ENCODE peak calls at places on chromosomes 2 and 18, in four cellular contexts. One of them, this sample, is unnamed.
A peak's percentile ranks its signal among the peaks of the same experiment; 100 is the strongest.

GRCh38 chr18:31538837-31539236 is 40.9 kb downstream of the DSG2 start:
- DNase-seq in GM12865: no peak
- DNase-seq in left ventricle myocardium inferior: no peak
- DNase-seq in progenitor cell of endocrine pancreas: no peak
- DNase-seq in this sample: no peak

GRCh38 chr2:216149741-216150140 is 40.6 kb downstream of the XRCC5 start:
- DNase-seq in GM12865: no peak
- DNase-seq in left ventricle myocardium inferior: no peak
- DNase-seq in progenitor cell of endocrine pancreas: no peak
- DNase-seq in this sample: no peak

GRCh38 chr2:61177727-61178549 is 15.9 kb downstream of the C2orf74 start:
- DNase-seq in GM12865: peak; percentile 57
- DNase-seq in left ventricle myocardium inferior: peak; percentile 30
- DNase-seq in progenitor cell of endocrine pancreas: no peak
- DNase-seq in this sample: peak; percentile 41

GRCh38 chr2:28465148-28465885 is 30.5 kb upstream of the PLB1 start:
- DNase-seq in GM12865: no peak
- DNase-seq in left ventricle myocardium inferior: no peak
- DNase-seq in progenitor cell of endocrine pancreas: no peak
- DNase-seq in this sample: no peak

GRCh38 chr18:23453657-23454011 is 547 bp downstream of the RIOK3 start:
- DNase-seq in GM12865: peak; percentile 29
- DNase-seq in left ventricle myocardium inferior: no peak
- DNase-seq in progenitor cell of endocrine pancreas: no peak
- DNase-seq in this sample: no peak

GRCh38 chr2:238939074-238939473 is 91.2 kb downstream of the TWIST2 start:
- DNase-seq in GM12865: no peak
- DNase-seq in left ventricle myocardium inferior: peak; percentile 36
- DNase-seq in progenitor cell of endocrine pancreas: no peak
- DNase-seq in this sample: no peak

GRCh38 chr2:216066255-216066654 is 15.4 kb downstream of the PECR start:
- DNase-seq in GM12865: no peak
- DNase-seq in left ventricle myocardium inferior: no peak
- DNase-seq in progenitor cell of endocrine pancreas: no peak
- DNase-seq in this sample: no peak

GRCh38 chr2:178943745-178944144 is 106.2 kb downstream of the CCDC141 start:
- DNase-seq in GM12865: no peak
- DNase-seq in left ventricle myocardium inferior: no peak
- DNase-seq in progenitor cell of endocrine pancreas: no peak
- DNase-seq in this sample: no peak

GRCh38 chr2:240997141-240997855 is 1.1 kb upstream of the SNED1 start:
- DNase-seq in GM12865: no peak
- DNase-seq in left ventricle myocardium inferior: peak; percentile 22
- DNase-seq in progenitor cell of endocrine pancreas: peak; percentile 3
- DNase-seq in this sample: peak; percentile 74

GRCh38 chr18:12657048-12657848 is 659 bp downstream of the SPIRE1 start:
- DNase-seq in GM12865: peak; percentile 40
- DNase-seq in left ventricle myocardium inferior: peak; percentile 58
- DNase-seq in progenitor cell of endocrine pancreas: peak; percentile 24
- DNase-seq in this sample: peak; percentile 47

GRCh38 chr18:35836932-35837331 is 135.5 kb upstream of the RMP24 start:
- DNase-seq in GM12865: no peak
- DNase-seq in left ventricle myocardium inferior: no peak
- DNase-seq in progenitor cell of endocrine pancreas: no peak
- DNase-seq in this sample: no peak

GRCh38 chr2:73063909-73064875 is 7.3 kb downstream of the SFXN5 start:
- DNase-seq in GM12865: no peak
- DNase-seq in left ventricle myocardium inferior: no peak
- DNase-seq in progenitor cell of endocrine pancreas: no peak
- DNase-seq in this sample: no peak

GRCh38 chr2:79935771-79936657 is 368.5 kb downstream of the LRRTM1 start:
- DNase-seq in GM12865: peak; percentile 55
- DNase-seq in left ventricle myocardium inferior: peak; percentile 14
- DNase-seq in progenitor cell of endocrine pancreas: peak; percentile 16
- DNase-seq in this sample: peak; percentile 54

GRCh38 chr2:59301466-59302402 is 1060.6 kb upstream of the FANCL start:
- DNase-seq in GM12865: peak; percentile 45
- DNase-seq in left ventricle myocardium inferior: no peak
- DNase-seq in progenitor cell of endocrine pancreas: peak; percentile 18
- DNase-seq in this sample: peak; percentile 44

GRCh38 chr2:127165539-127165935 is 54.6 kb downstream of the CYP27C1 start:
- DNase-seq in GM12865: no peak
- DNase-seq in left ventricle myocardium inferior: no peak
- DNase-seq in progenitor cell of endocrine pancreas: no peak
- DNase-seq in this sample: no peak

GRCh38 chr2:160430001-160430344 is 63.6 kb downstream of the RBMS1 start:
- DNase-seq in GM12865: no peak
- DNase-seq in left ventricle myocardium inferior: no peak
- DNase-seq in progenitor cell of endocrine pancreas: no peak
- DNase-seq in this sample: no peak

GRCh38 chr2:160429248-160430000 is 64.2 kb downstream of the RBMS1 start:
- DNase-seq in GM12865: peak; percentile 56
- DNase-seq in left ventricle myocardium inferior: no peak
- DNase-seq in progenitor cell of endocrine pancreas: no peak
- DNase-seq in this sample: no peak

GRCh38 chr2:160426604-160427003 is 67.0 kb downstream of the RBMS1 start:
- DNase-seq in GM12865: no peak
- DNase-seq in left ventricle myocardium inferior: no peak
- DNase-seq in progenitor cell of endocrine pancreas: no peak
- DNase-seq in this sample: no peak

GRCh38 chr2:160427629-160428424 is 65.8 kb downstream of the RBMS1 start:
- DNase-seq in GM12865: peak; percentile 50
- DNase-seq in left ventricle myocardium inferior: no peak
- DNase-seq in progenitor cell of endocrine pancreas: no peak
- DNase-seq in this sample: no peak

DNA sequence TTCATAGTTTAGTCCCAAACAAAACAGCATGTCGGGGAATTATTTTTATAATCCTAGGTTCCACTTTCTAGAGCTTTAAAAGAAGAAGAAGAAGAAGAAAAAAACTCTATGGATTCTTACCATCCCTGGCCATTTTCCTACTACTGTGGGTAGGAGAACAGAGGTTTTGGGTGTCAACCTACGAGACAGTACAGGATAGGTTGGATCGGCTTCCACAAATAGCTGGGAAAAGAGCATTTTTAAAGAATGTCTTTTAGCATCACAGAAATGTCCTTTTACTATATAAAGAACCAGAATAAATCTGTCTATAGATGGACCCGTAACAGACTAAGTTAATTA is 65.2 kb downstream of the RBMS1 start:
- DNase-seq in GM12865: no peak
- DNase-seq in left ventricle myocardium inferior: no peak
- DNase-seq in progenitor cell of endocrine pancreas: no peak
- DNase-seq in this sample: no peak
- TF ChIP-seq CTCF in GM12865: no peak
- TF ChIP-seq CTCF in left ventricle myocardium inferior: no peak
- TF ChIP-seq CTCF in progenitor cell of endocrine pancreas: no peak
- TF ChIP-seq CTCF in this sample: no peak

GRCh38 chr18:75314117-75314516 is 103.5 kb downstream of the TSHZ1 start:
- DNase-seq in GM12865: no peak
- DNase-seq in left ventricle myocardium inferior: no peak
- DNase-seq in progenitor cell of endocrine pancreas: no peak
- DNase-seq in this sample: no peak
- TF ChIP-seq CTCF in GM12865: no peak
- TF ChIP-seq CTCF in left ventricle myocardium inferior: no peak
- TF ChIP-seq CTCF in progenitor cell of endocrine pancreas: no peak
- TF ChIP-seq CTCF in this sample: no peak

DNA sequence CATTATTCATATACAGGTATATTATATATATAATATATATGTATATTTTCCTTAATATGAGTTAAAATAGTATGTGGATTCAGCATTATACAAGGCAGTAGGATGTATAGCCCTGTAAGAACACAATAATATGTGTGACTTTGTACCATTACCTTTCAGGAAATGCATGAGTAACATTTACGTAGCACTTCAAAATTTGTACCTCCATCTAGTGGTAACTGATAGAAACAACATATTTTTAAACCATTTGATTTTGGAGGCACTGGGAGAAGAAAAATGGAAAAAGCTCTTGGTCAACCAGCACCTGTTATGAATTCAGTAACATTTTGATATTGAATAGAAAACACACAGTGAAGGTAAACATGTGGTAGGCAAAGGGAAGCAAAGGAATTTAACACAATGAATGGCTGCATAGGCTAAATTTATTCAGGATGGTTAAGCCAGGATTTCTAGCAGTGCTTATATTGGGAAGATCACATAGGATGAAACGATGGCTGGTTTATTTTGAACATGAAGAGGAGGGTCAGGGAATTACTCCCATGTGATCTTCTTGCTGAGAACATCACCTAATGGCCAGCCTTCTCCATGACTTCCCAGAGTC is 565.5 kb downstream of the CCDC85A start:
- DNase-seq in GM12865: peak; percentile 20
- DNase-seq in left ventricle myocardium inferior: no peak
- DNase-seq in progenitor cell of endocrine pancreas: no peak
- DNase-seq in this sample: no peak
- TF ChIP-seq CTCF in GM12865: peak; percentile 30
- TF ChIP-seq CTCF in left ventricle myocardium inferior: peak; percentile 70
- TF ChIP-seq CTCF in progenitor cell of endocrine pancreas: peak; percentile 65
- TF ChIP-seq CTCF in this sample: peak; percentile 34

GRCh38 chr18:28013064-28013463 is 163.9 kb downstream of the CDH2 start:
- DNase-seq in GM12865: no peak
- DNase-seq in left ventricle myocardium inferior: no peak
- DNase-seq in progenitor cell of endocrine pancreas: no peak
- DNase-seq in this sample: no peak
- TF ChIP-seq CTCF in GM12865: no peak
- TF ChIP-seq CTCF in left ventricle myocardium inferior: peak; percentile 54
- TF ChIP-seq CTCF in progenitor cell of endocrine pancreas: peak; percentile 47
- TF ChIP-seq CTCF in this sample: peak; percentile 47

GRCh38 chr2:159090514-159091201 is 122.2 kb downstream of the TANC1 start:
- DNase-seq in GM12865: peak; percentile 50
- DNase-seq in left ventricle myocardium inferior: no peak
- DNase-seq in progenitor cell of endocrine pancreas: no peak
- DNase-seq in this sample: no peak

GRCh38 chr2:159091381-159091780 is 122.9 kb downstream of the TANC1 start:
- DNase-seq in GM12865: no peak
- DNase-seq in left ventricle myocardium inferior: no peak
- DNase-seq in progenitor cell of endocrine pancreas: no peak
- DNase-seq in this sample: no peak

GRCh38 chr2:159089543-159089942 is 121.1 kb downstream of the TANC1 start:
- DNase-seq in GM12865: no peak
- DNase-seq in left ventricle myocardium inferior: peak; percentile 53
- DNase-seq in progenitor cell of endocrine pancreas: no peak
- DNase-seq in this sample: no peak

GRCh38 chr2:159086874-159087273 is 118.4 kb downstream of the TANC1 start:
- DNase-seq in GM12865: no peak
- DNase-seq in left ventricle myocardium inferior: no peak
- DNase-seq in progenitor cell of endocrine pancreas: no peak
- DNase-seq in this sample: no peak

DNA sequence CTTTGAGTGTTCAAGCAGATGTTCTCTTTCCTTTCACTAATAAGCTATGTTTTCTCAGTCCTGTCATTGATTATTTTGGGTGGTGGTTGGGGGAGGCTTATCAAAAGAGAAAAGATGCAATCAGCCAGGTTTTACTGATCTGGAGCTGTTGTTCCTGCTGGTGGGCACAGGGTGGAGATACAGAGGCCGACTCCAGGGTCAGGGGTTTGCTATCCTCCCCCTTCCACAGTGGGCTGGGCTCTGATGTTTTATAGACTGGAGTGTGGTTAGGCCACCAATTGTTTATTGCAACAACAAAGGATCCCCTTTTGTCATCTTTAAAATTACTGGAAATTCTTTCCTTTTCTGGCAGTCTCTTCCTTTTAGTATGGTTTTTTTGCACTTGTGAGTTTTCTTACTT is 120.5 kb downstream of the TANC1 start:
- DNase-seq in GM12865: no peak
- DNase-seq in left ventricle myocardium inferior: no peak
- DNase-seq in progenitor cell of endocrine pancreas: no peak
- DNase-seq in this sample: no peak
- TF ChIP-seq CTCF in GM12865: no peak
- TF ChIP-seq CTCF in left ventricle myocardium inferior: no peak
- TF ChIP-seq CTCF in progenitor cell of endocrine pancreas: peak; percentile 24
- TF ChIP-seq CTCF in this sample: no peak

GRCh38 chr18:49859006-49859359 is 45.6 kb upstream of the ACAA2 start:
- DNase-seq in GM12865: no peak
- DNase-seq in left ventricle myocardium inferior: no peak
- DNase-seq in progenitor cell of endocrine pancreas: no peak
- DNase-seq in this sample: no peak

GRCh38 chr18:49863769-49864615 is 50.7 kb upstream of the ACAA2 start:
- DNase-seq in GM12865: no peak
- DNase-seq in left ventricle myocardium inferior: no peak
- DNase-seq in progenitor cell of endocrine pancreas: no peak
- DNase-seq in this sample: peak; percentile 50

GRCh38 chr18:49859725-49860124 is 46.4 kb upstream of the ACAA2 start:
- DNase-seq in GM12865: no peak
- DNase-seq in left ventricle myocardium inferior: no peak
- DNase-seq in progenitor cell of endocrine pancreas: no peak
- DNase-seq in this sample: no peak

GRCh38 chr18:49862656-49863385 is 49.5 kb upstream of the ACAA2 start:
- DNase-seq in GM12865: no peak
- DNase-seq in left ventricle myocardium inferior: no peak
- DNase-seq in progenitor cell of endocrine pancreas: no peak
- DNase-seq in this sample: no peak

GRCh38 chr18:49861659-49862058 is 48.3 kb upstream of the ACAA2 start:
- DNase-seq in GM12865: peak; percentile 15
- DNase-seq in left ventricle myocardium inferior: no peak
- DNase-seq in progenitor cell of endocrine pancreas: no peak
- DNase-seq in this sample: no peak
- TF ChIP-seq CTCF in GM12865: peak; percentile 34
- TF ChIP-seq CTCF in left ventricle myocardium inferior: no peak
- TF ChIP-seq CTCF in progenitor cell of endocrine pancreas: peak; percentile 36
- TF ChIP-seq CTCF in this sample: peak; percentile 24

DNA sequence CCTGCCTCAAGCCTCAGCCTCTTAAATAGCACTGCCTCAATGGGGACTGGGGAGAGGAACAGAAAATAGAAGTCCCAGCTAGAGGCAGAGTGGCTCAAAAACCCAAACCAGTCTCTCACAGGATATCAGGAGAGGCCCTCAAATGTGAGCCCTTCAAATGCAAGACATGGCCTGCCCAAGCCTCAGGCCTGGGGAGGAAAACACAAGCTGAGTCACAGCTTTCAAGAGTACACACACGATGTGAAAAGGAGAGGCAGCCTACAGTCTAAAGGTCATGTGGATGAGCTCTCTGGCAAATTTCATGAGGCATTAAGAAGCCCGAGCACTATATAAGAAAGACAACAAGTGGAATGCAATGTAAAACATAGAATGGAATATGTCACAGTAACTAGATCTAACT is 316.6 kb upstream of the MEX3C start:
- DNase-seq in GM12865: peak; percentile 5
- DNase-seq in left ventricle myocardium inferior: no peak
- DNase-seq in progenitor cell of endocrine pancreas: no peak
- DNase-seq in this sample: no peak
- TF ChIP-seq CTCF in GM12865: no peak
- TF ChIP-seq CTCF in left ventricle myocardium inferior: no peak
- TF ChIP-seq CTCF in progenitor cell of endocrine pancreas: no peak
- TF ChIP-seq CTCF in this sample: no peak

GRCh38 chr18:7000484-7001096 is 117.0 kb downstream of the LAMA1 start:
- DNase-seq in GM12865: no peak
- DNase-seq in left ventricle myocardium inferior: no peak
- DNase-seq in progenitor cell of endocrine pancreas: no peak
- DNase-seq in this sample: no peak
- TF ChIP-seq CTCF in GM12865: no peak
- TF ChIP-seq CTCF in left ventricle myocardium inferior: peak; percentile 45
- TF ChIP-seq CTCF in progenitor cell of endocrine pancreas: peak; percentile 35
- TF ChIP-seq CTCF in this sample: peak; percentile 50

This sample was measured in testis.